ENCODE peak calls at places on chromosomes 7 and 10, in eight cellular contexts. One of them, this sample, is unnamed.

GRCh38 chr7:128734777-128735342 is 4.3 kb upstream of the CALU start:
- DNase-seq in head of caudate nucleus: no peak
- DNase-seq in IMR-90: no peak
- DNase-seq in pancreas: no peak
- DNase-seq in breast epithelium: no peak
- DNase-seq in activated T-cell treated with anti-CD3 and anti-CD28 coated beads, Interleukin-2, amount 50 U/mL, for 4 hours: no peak
- DNase-seq in astrocyte of the spinal cord: no peak
- DNase-seq in kidney glomerular epithelial cell: no peak
- DNase-seq in this sample: no peak

GRCh38 chr10:11147723-11148122 is 130.1 kb downstream of the CELF2 start:
- DNase-seq in head of caudate nucleus: no peak
- DNase-seq in IMR-90: no peak
- DNase-seq in pancreas: no peak
- DNase-seq in breast epithelium: no peak
- DNase-seq in activated T-cell treated with anti-CD3 and anti-CD28 coated beads, Interleukin-2, amount 50 U/mL, for 4 hours: no peak
- DNase-seq in astrocyte of the spinal cord: no peak
- DNase-seq in kidney glomerular epithelial cell: no peak
- DNase-seq in this sample: no peak

GRCh38 chr7:111081553-111081952 is 9.4 kb upstream of the LRRN3 start:
- DNase-seq in head of caudate nucleus: no peak
- DNase-seq in IMR-90: no peak
- DNase-seq in pancreas: no peak
- DNase-seq in breast epithelium: no peak
- DNase-seq in activated T-cell treated with anti-CD3 and anti-CD28 coated beads, Interleukin-2, amount 50 U/mL, for 4 hours: no peak
- DNase-seq in astrocyte of the spinal cord: no peak
- DNase-seq in kidney glomerular epithelial cell: no peak
- DNase-seq in this sample: no peak

GRCh38 chr10:17025444-17026295 is 103.9 kb downstream of the CUBN start:
- DNase-seq in head of caudate nucleus: peak
- DNase-seq in IMR-90: peak
- DNase-seq in pancreas: no peak
- DNase-seq in breast epithelium: no peak
- DNase-seq in activated T-cell treated with anti-CD3 and anti-CD28 coated beads, Interleukin-2, amount 50 U/mL, for 4 hours: peak
- DNase-seq in astrocyte of the spinal cord: peak
- DNase-seq in kidney glomerular epithelial cell: peak
- DNase-seq in this sample: peak

GRCh38 chr7:129298268-129298893 is 73.6 kb downstream of the AHCYL2 start:
- DNase-seq in head of caudate nucleus: peak
- DNase-seq in IMR-90: peak
- DNase-seq in pancreas: peak
- DNase-seq in breast epithelium: no peak
- DNase-seq in activated T-cell treated with anti-CD3 and anti-CD28 coated beads, Interleukin-2, amount 50 U/mL, for 4 hours: peak
- DNase-seq in astrocyte of the spinal cord: peak
- DNase-seq in kidney glomerular epithelial cell: peak
- DNase-seq in this sample: no peak

GRCh38 chr10:28800144-28800543 is 122.8 kb downstream of the BAMBI start:
- DNase-seq in head of caudate nucleus: no peak
- DNase-seq in IMR-90: peak
- DNase-seq in pancreas: no peak
- DNase-seq in breast epithelium: no peak
- DNase-seq in activated T-cell treated with anti-CD3 and anti-CD28 coated beads, Interleukin-2, amount 50 U/mL, for 4 hours: no peak
- DNase-seq in astrocyte of the spinal cord: no peak
- DNase-seq in kidney glomerular epithelial cell: no peak
- DNase-seq in this sample: no peak

GRCh38 chr7:155598810-155599210 is 45.7 kb upstream of the RBM33 start:
- DNase-seq in head of caudate nucleus: peak
- DNase-seq in IMR-90: peak
- DNase-seq in pancreas: peak
- DNase-seq in breast epithelium: peak
- DNase-seq in activated T-cell treated with anti-CD3 and anti-CD28 coated beads, Interleukin-2, amount 50 U/mL, for 4 hours: peak
- DNase-seq in astrocyte of the spinal cord: peak
- DNase-seq in kidney glomerular epithelial cell: peak
- DNase-seq in this sample: peak

GRCh38 chr10:60236869-60237524 is 152.7 kb downstream of the ANK3 start:
- DNase-seq in head of caudate nucleus: peak
- DNase-seq in IMR-90: no peak
- DNase-seq in pancreas: no peak
- DNase-seq in breast epithelium: no peak
- DNase-seq in activated T-cell treated with anti-CD3 and anti-CD28 coated beads, Interleukin-2, amount 50 U/mL, for 4 hours: no peak
- DNase-seq in astrocyte of the spinal cord: no peak
- DNase-seq in kidney glomerular epithelial cell: no peak
- DNase-seq in this sample: no peak

GRCh38 chr10:52215745-52216361 is 98.2 kb upstream of the DKK1 start:
- DNase-seq in head of caudate nucleus: no peak
- DNase-seq in IMR-90: peak
- DNase-seq in pancreas: peak
- DNase-seq in breast epithelium: no peak
- DNase-seq in activated T-cell treated with anti-CD3 and anti-CD28 coated beads, Interleukin-2, amount 50 U/mL, for 4 hours: no peak
- DNase-seq in astrocyte of the spinal cord: peak
- DNase-seq in kidney glomerular epithelial cell: peak
- DNase-seq in this sample: peak

GRCh38 chr10:70508912-70509366 is 30.4 kb downstream of the PALD1 start:
- DNase-seq in head of caudate nucleus: peak
- DNase-seq in IMR-90: peak
- DNase-seq in pancreas: no peak
- DNase-seq in breast epithelium: no peak
- DNase-seq in activated T-cell treated with anti-CD3 and anti-CD28 coated beads, Interleukin-2, amount 50 U/mL, for 4 hours: no peak
- DNase-seq in astrocyte of the spinal cord: peak
- DNase-seq in kidney glomerular epithelial cell: no peak
- DNase-seq in this sample: no peak

GRCh38 chr10:10110817-10111490 is 906.7 kb upstream of the CELF2 start:
- DNase-seq in head of caudate nucleus: peak
- DNase-seq in IMR-90: no peak
- DNase-seq in pancreas: no peak
- DNase-seq in breast epithelium: no peak
- DNase-seq in activated T-cell treated with anti-CD3 and anti-CD28 coated beads, Interleukin-2, amount 50 U/mL, for 4 hours: no peak
- DNase-seq in astrocyte of the spinal cord: no peak
- DNase-seq in kidney glomerular epithelial cell: no peak
- DNase-seq in this sample: no peak

GRCh38 chr7:45884136-45884535 is 4.2 kb upstream of the IGFBP1 start:
- DNase-seq in head of caudate nucleus: no peak
- DNase-seq in IMR-90: no peak
- DNase-seq in pancreas: no peak
- DNase-seq in breast epithelium: no peak
- DNase-seq in activated T-cell treated with anti-CD3 and anti-CD28 coated beads, Interleukin-2, amount 50 U/mL, for 4 hours: no peak
- DNase-seq in astrocyte of the spinal cord: no peak
- DNase-seq in kidney glomerular epithelial cell: peak
- DNase-seq in this sample: peak

GRCh38 chr10:123309740-123310139 is 155.5 kb downstream of the BUB3 start:
- DNase-seq in head of caudate nucleus: no peak
- DNase-seq in IMR-90: no peak
- DNase-seq in pancreas: no peak
- DNase-seq in breast epithelium: no peak
- DNase-seq in activated T-cell treated with anti-CD3 and anti-CD28 coated beads, Interleukin-2, amount 50 U/mL, for 4 hours: no peak
- DNase-seq in astrocyte of the spinal cord: peak
- DNase-seq in kidney glomerular epithelial cell: no peak
- DNase-seq in this sample: no peak

GRCh38 chr7:84510501-84510900 is 315.9 kb upstream of the SEMA3A start:
- DNase-seq in head of caudate nucleus: no peak
- DNase-seq in IMR-90: peak
- DNase-seq in pancreas: no peak
- DNase-seq in breast epithelium: no peak
- DNase-seq in activated T-cell treated with anti-CD3 and anti-CD28 coated beads, Interleukin-2, amount 50 U/mL, for 4 hours: no peak
- DNase-seq in astrocyte of the spinal cord: peak
- DNase-seq in kidney glomerular epithelial cell: peak
- DNase-seq in this sample: no peak

GRCh38 chr10:35375091-35375765 is 38.9 kb downstream of the CCNY start:
- DNase-seq in head of caudate nucleus: no peak
- DNase-seq in IMR-90: peak
- DNase-seq in pancreas: no peak
- DNase-seq in breast epithelium: no peak
- DNase-seq in activated T-cell treated with anti-CD3 and anti-CD28 coated beads, Interleukin-2, amount 50 U/mL, for 4 hours: no peak
- DNase-seq in astrocyte of the spinal cord: peak
- DNase-seq in kidney glomerular epithelial cell: no peak
- DNase-seq in this sample: no peak

This sample was measured in RCC 7860.